ENCODE peak calls at places on chromosome 20, in nine cellular contexts. R, U, M, K, B, C, F, L and W are unnamed samples.

GRCh38 chr20:31566658-31567379 is 38.3 kb upstream of the ID1 start:
- DNase-seq in R (no peak), F (no peak), B (no peak), M (no peak), U (no peak), K (no peak), L (no peak), C (no peak), W (no peak)

GRCh38 chr20:61308171-61308795 is 56.2 kb downstream of the CDH4 start:
- DNase-seq in B (no peak), L (no peak), R (no peak), K (no peak), U (no peak), F (no peak), M (no peak), C (no peak), W (no peak)

GRCh38 chr20:60009826-60010616 is 51.8 kb downstream of the CDH26 start:
- DNase-seq in M (peak), C (no peak), R (no peak), L (peak), F (no peak), K (no peak), B (no peak), U (no peak), W (no peak)

GRCh38 chr20:19012671-19013070 is 199.1 kb downstream of the SCP2D1 start:
- DNase-seq in K (no peak), M (no peak), C (no peak), R (no peak), F (no peak), L (no peak), U (no peak), B (no peak), W (no peak)

GRCh38 chr20:15708984-15709598 is 864.2 kb downstream of the KIF16B start:
- DNase-seq in K (no peak), U (peak), L (peak), R (no peak), F (peak), M (peak), B (no peak), C (no peak), W (peak)

GRCh38 chr20:20827992-20828597 is 115.7 kb upstream of the RALGAPA2 start:
- DNase-seq in U (no peak), K (no peak), F (no peak), R (no peak), C (no peak), B (no peak), L (no peak), M (no peak), W (no peak)

GRCh38 chr20:38145094-38146075 is 19.7 kb downstream of the TGM2 start:
- DNase-seq in C (no peak), B (no peak), K (peak), M (no peak), F (no peak), L (no peak), R (no peak), U (no peak), W (no peak)

GRCh38 chr20:46119028-46119546 is 973 bp downstream of the CD40 start:
- DNase-seq in R (no peak), C (no peak), F (no peak), M (no peak), L (peak), K (no peak), U (no peak), B (no peak), W (no peak)

GRCh38 chr20:64238115-64238825 is 17.3 kb upstream of the PCMTD2 start:
- DNase-seq in C (no peak), R (no peak), L (peak), F (no peak), U (no peak), B (no peak), K (no peak), M (no peak), W (peak)